ENCODE peak calls at places on chromosomes 3 and 15, in four cellular contexts. One of them, this sample, is unnamed.
A peak's percentile ranks its signal among the peaks of the same experiment; 100 is the strongest.

GRCh38 chr3:114092151-114093000 is 35.8 kb downstream of the QTRT2 start:
- DNase-seq in spleen: no peak
- DNase-seq in uterus: no peak
- DNase-seq in DND-41: no peak
- DNase-seq in this sample: no peak

GRCh38 chr15:25504307-25504706 is 65.5 kb upstream of the UBE3A start:
- DNase-seq in uterus: no peak
- DNase-seq in spleen: no peak
- DNase-seq in DND-41: no peak
- DNase-seq in this sample: no peak

GRCh38 chr3:156271995-156272719 is 151.8 kb downstream of the KCNAB1 start:
- DNase-seq in spleen: no peak
- DNase-seq in DND-41: no peak
- DNase-seq in uterus: no peak
- DNase-seq in this sample: no peak

GRCh38 chr3:49415931-49416601 is 3.8 kb downstream of the TCTA start:
- DNase-seq in DND-41: peak; percentile 90
- DNase-seq in uterus: no peak
- DNase-seq in spleen: peak; percentile 87
- DNase-seq in this sample: peak; percentile 67

GRCh38 chr3:46083956-46084355 is 56.7 kb upstream of the XCR1 start:
- DNase-seq in DND-41: no peak
- DNase-seq in spleen: no peak
- DNase-seq in uterus: no peak
- DNase-seq in this sample: no peak

GRCh38 chr15:63354771-63355650 is 26.6 kb downstream of the CA12 start:
- DNase-seq in DND-41: no peak
- DNase-seq in uterus: no peak
- DNase-seq in spleen: no peak
- DNase-seq in this sample: no peak

GRCh38 chr15:44207643-44208042 is 12.6 kb upstream of the FRMD5 start:
- DNase-seq in DND-41: no peak
- DNase-seq in spleen: no peak
- DNase-seq in uterus: no peak
- DNase-seq in this sample: no peak

GRCh38 chr3:157119369-157119951 is 40.5 kb downstream of the CCNL1 start:
- DNase-seq in spleen: no peak
- DNase-seq in DND-41: peak; percentile 37
- DNase-seq in uterus: no peak
- DNase-seq in this sample: no peak

GRCh38 chr3:128340198-128340903 is 126.3 kb downstream of the DNAJB8 start:
- DNase-seq in DND-41: no peak
- DNase-seq in spleen: peak; percentile 37
- DNase-seq in uterus: no peak
- DNase-seq in this sample: no peak

GRCh38 chr3:52005571-52005986 is 9.9 kb upstream of the RPL29 start:
- DNase-seq in spleen: no peak
- DNase-seq in uterus: peak; percentile 73
- DNase-seq in DND-41: peak; percentile 34
- DNase-seq in this sample: no peak

GRCh38 chr3:100210777-100211145 is 50.0 kb upstream of the TBC1D23 start:
- DNase-seq in DND-41: peak; percentile 10
- DNase-seq in uterus: no peak
- DNase-seq in spleen: no peak
- DNase-seq in this sample: peak; percentile 40

GRCh38 chr3:55330756-55331155 is 156.3 kb downstream of the WNT5A start:
- DNase-seq in spleen: no peak
- DNase-seq in DND-41: no peak
- DNase-seq in uterus: no peak
- DNase-seq in this sample: no peak

GRCh38 chr15:74381481-74381880 is 14.0 kb upstream of the CYP11A1 start:
- DNase-seq in spleen: peak; percentile 73
- DNase-seq in DND-41: no peak
- DNase-seq in uterus: no peak
- DNase-seq in this sample: no peak

GRCh38 chr3:14143826-14144225 is 19.0 kb downstream of the TMEM43 start:
- DNase-seq in uterus: peak; percentile 69
- DNase-seq in DND-41: no peak
- DNase-seq in spleen: no peak
- DNase-seq in this sample: no peak

GRCh38 chr3:146221276-146221675 is 29.6 kb downstream of the PLSCR4 start:
- DNase-seq in DND-41: no peak
- DNase-seq in spleen: no peak
- DNase-seq in uterus: no peak
- DNase-seq in this sample: no peak

GRCh38 chr15:60673918-60674558 is 195.1 kb upstream of the ICE2 start:
- DNase-seq in spleen: no peak
- DNase-seq in uterus: peak; percentile 79
- DNase-seq in DND-41: no peak
- DNase-seq in this sample: no peak

GRCh38 chr3:183695569-183696364 is 1.8 kb upstream of the YEATS2 start:
- DNase-seq in DND-41: no peak
- DNase-seq in uterus: no peak
- DNase-seq in spleen: no peak
- DNase-seq in this sample: no peak

GRCh38 chr3:32960404-32961160 is 9.1 kb downstream of the CCR4 start:
- DNase-seq in spleen: no peak
- DNase-seq in uterus: no peak
- DNase-seq in DND-41: no peak
- DNase-seq in this sample: peak; percentile 21

GRCh38 chr15:62742409-62743171 is 300.0 kb upstream of the TPM1 start:
- DNase-seq in DND-41: peak; percentile 36
- DNase-seq in uterus: peak; percentile 76
- DNase-seq in spleen: no peak
- DNase-seq in this sample: peak; percentile 7

GRCh38 chr15:65423977-65424679 is 1.4 kb upstream of the IGDCC4 start:
- DNase-seq in DND-41: no peak
- DNase-seq in spleen: no peak
- DNase-seq in uterus: no peak
- DNase-seq in this sample: no peak

GRCh38 chr3:168981396-168981795 is 682.1 kb downstream of the MECOM start:
- DNase-seq in spleen: no peak
- DNase-seq in uterus: no peak
- DNase-seq in DND-41: no peak
- DNase-seq in this sample: no peak

GRCh38 chr3:62529230-62529629 is 155.9 kb upstream of the FEZF2 start:
- DNase-seq in spleen: no peak
- DNase-seq in uterus: no peak
- DNase-seq in DND-41: peak; percentile 50
- DNase-seq in this sample: no peak

GRCh38 chr3:172274906-172275305 is 173.3 kb downstream of the GHSR start:
- DNase-seq in DND-41: no peak
- DNase-seq in spleen: no peak
- DNase-seq in uterus: no peak
- DNase-seq in this sample: no peak

GRCh38 chr15:97124790-97125189 is 794.3 kb downstream of the NR2F2 start:
- DNase-seq in DND-41: no peak
- DNase-seq in uterus: no peak
- DNase-seq in spleen: no peak
- DNase-seq in this sample: no peak

GRCh38 chr3:10023587-10024310 is 2.5 kb upstream of the FANCD2 start:
- DNase-seq in uterus: no peak
- DNase-seq in spleen: no peak
- DNase-seq in DND-41: no peak
- DNase-seq in this sample: no peak

GRCh38 chr3:34015204-34016142 is 217.0 kb downstream of the PDCD6IP start:
- DNase-seq in uterus: no peak
- DNase-seq in DND-41: peak; percentile 55
- DNase-seq in spleen: no peak
- DNase-seq in this sample: no peak

GRCh38 chr3:166123576-166123975 is 286.4 kb upstream of the BCHE start:
- DNase-seq in uterus: no peak
- DNase-seq in spleen: no peak
- DNase-seq in DND-41: no peak
- DNase-seq in this sample: no peak

GRCh38 chr3:157938154-157938774 is 168.0 kb downstream of the SHOX2 start:
- DNase-seq in DND-41: no peak
- DNase-seq in uterus: no peak
- DNase-seq in spleen: no peak
- DNase-seq in this sample: no peak

GRCh38 chr3:55718074-55718473 is 231.0 kb upstream of the WNT5A start:
- DNase-seq in spleen: no peak
- DNase-seq in DND-41: no peak
- DNase-seq in uterus: no peak
- DNase-seq in this sample: no peak

GRCh38 chr15:82768414-82769081 is 37.3 kb downstream of the FSD2 start:
- DNase-seq in spleen: no peak
- DNase-seq in DND-41: no peak
- DNase-seq in uterus: no peak
- DNase-seq in this sample: no peak

GRCh38 chr15:91165850-91166249 is 65.8 kb downstream of the SV2B start:
- DNase-seq in uterus: no peak
- DNase-seq in DND-41: no peak
- DNase-seq in spleen: no peak
- DNase-seq in this sample: no peak

GRCh38 chr3:30193625-30194044 is 412.8 kb upstream of the TGFBR2 start:
- DNase-seq in uterus: no peak
- DNase-seq in DND-41: no peak
- DNase-seq in spleen: no peak
- DNase-seq in this sample: no peak

GRCh38 chr3:197466586-197467399 is 89.0 kb downstream of the BDH1 start:
- DNase-seq in DND-41: no peak
- DNase-seq in spleen: peak; percentile 31
- DNase-seq in uterus: no peak
- DNase-seq in this sample: no peak

GRCh38 chr3:190371152-190371551 is 16.8 kb upstream of the CLDN16 start:
- DNase-seq in uterus: no peak
- DNase-seq in spleen: no peak
- DNase-seq in DND-41: no peak
- DNase-seq in this sample: no peak

GRCh38 chr3:64664397-64664796 is 23.4 kb downstream of the ADAMTS9 start:
- DNase-seq in uterus: no peak
- DNase-seq in DND-41: no peak
- DNase-seq in spleen: no peak
- DNase-seq in this sample: no peak

GRCh38 chr3:64668582-64669510 is 19.0 kb downstream of the ADAMTS9 start:
- DNase-seq in spleen: no peak
- DNase-seq in uterus: no peak
- DNase-seq in DND-41: no peak
- DNase-seq in this sample: no peak

GRCh38 chr3:64666171-64666581 is 21.6 kb downstream of the ADAMTS9 start:
- DNase-seq in uterus: no peak
- DNase-seq in DND-41: no peak
- DNase-seq in spleen: no peak
- DNase-seq in this sample: no peak

GRCh38 chr3:64667887-64668581 is 19.8 kb downstream of the ADAMTS9 start:
- DNase-seq in spleen: no peak
- DNase-seq in DND-41: no peak
- DNase-seq in uterus: no peak
- DNase-seq in this sample: no peak

DNA sequence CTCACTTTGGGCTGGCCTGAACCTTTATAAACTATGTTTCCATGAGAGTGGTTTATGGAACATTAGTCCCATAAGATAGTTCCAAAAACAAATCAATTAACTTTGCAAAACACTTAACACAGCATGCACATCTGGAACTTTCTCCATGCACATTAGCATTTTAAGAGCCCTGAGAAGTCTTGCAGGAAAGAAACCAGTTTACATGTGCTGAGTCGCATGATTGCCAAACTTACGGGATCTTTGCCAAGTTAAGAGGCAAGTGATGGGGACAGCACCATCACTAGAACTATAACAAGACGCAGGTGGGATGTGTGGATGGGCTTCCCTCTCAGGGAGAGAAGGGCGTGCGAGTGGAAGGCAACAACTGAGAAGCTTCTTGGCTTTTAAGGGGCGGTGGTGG is 20.7 kb downstream of the ADAMTS9 start:
- DNase-seq in spleen: no peak
- DNase-seq in DND-41: no peak
- DNase-seq in uterus: no peak
- DNase-seq in this sample: no peak
- H3K9me3 ChIP-seq in spleen: peaks cover 10% of the 10 kb centered on the region
- H3K9me3 ChIP-seq in DND-41: peaks cover 3% of the 10 kb centered on the region
- H3K9me3 ChIP-seq in uterus: no peaks in the 10 kb centered on the region
- H3K9me3 ChIP-seq in this sample: peaks cover under 1% of the 10 kb centered on the region

DNA sequence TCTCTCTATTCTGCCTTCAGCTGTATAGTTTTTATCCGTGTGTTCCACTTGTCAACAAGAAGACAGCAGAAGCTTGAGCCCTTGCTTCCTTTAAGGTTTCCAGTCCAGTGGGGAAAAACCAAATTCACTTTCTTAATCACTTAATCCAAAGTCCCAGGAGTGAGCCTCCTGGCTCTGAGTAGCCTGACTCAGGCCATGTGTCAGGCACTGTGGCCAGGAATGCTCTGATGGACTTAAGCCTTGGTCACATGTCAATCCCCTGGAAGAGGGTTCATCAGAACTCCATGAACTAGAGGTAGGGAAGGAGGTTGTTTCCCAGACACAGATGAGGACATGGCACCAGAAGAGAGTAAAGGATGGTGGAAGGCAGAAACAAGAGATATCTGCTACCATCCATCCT is 8.8 kb downstream of the VIPR1 start:
- DNase-seq in uterus: no peak
- DNase-seq in DND-41: no peak
- DNase-seq in spleen: no peak
- DNase-seq in this sample: no peak
- H3K4me1 ChIP-seq in uterus: no peaks in the 10 kb centered on the region
- H3K4me1 ChIP-seq in DND-41: no peaks in the 10 kb centered on the region
- H3K4me1 ChIP-seq in spleen: no peaks in the 10 kb centered on the region
- H3K4me1 ChIP-seq in this sample: peaks cover 12% of the 10 kb centered on the region

GRCh38 chr3:138682674-138683073 is 74.1 kb downstream of the FAIM start:
- DNase-seq in DND-41: no peak
- DNase-seq in uterus: no peak
- DNase-seq in spleen: no peak
- DNase-seq in this sample: no peak
- H3K36me3 ChIP-seq in DND-41: peaks cover 22% of the 10 kb centered on the region
- H3K36me3 ChIP-seq in uterus: no peaks in the 10 kb centered on the region
- H3K36me3 ChIP-seq in spleen: peaks cover 14% of the 10 kb centered on the region
- H3K36me3 ChIP-seq in this sample: peaks cover 30% of the 10 kb centered on the region

GRCh38 chr15:69343133-69343532 is 44.4 kb downstream of the PAQR5 start:
- DNase-seq in uterus: no peak
- DNase-seq in DND-41: no peak
- DNase-seq in spleen: no peak
- DNase-seq in this sample: no peak

GRCh38 chr15:69341356-69341755 is 42.6 kb downstream of the PAQR5 start:
- DNase-seq in uterus: no peak
- DNase-seq in spleen: no peak
- DNase-seq in DND-41: no peak
- DNase-seq in this sample: no peak

GRCh38 chr15:69346112-69346511 is 47.4 kb downstream of the PAQR5 start:
- DNase-seq in uterus: no peak
- DNase-seq in spleen: no peak
- DNase-seq in DND-41: no peak
- DNase-seq in this sample: no peak

GRCh38 chr15:69342460-69343076 is 43.9 kb downstream of the PAQR5 start:
- DNase-seq in spleen: no peak
- DNase-seq in DND-41: no peak
- DNase-seq in uterus: no peak
- DNase-seq in this sample: no peak

DNA sequence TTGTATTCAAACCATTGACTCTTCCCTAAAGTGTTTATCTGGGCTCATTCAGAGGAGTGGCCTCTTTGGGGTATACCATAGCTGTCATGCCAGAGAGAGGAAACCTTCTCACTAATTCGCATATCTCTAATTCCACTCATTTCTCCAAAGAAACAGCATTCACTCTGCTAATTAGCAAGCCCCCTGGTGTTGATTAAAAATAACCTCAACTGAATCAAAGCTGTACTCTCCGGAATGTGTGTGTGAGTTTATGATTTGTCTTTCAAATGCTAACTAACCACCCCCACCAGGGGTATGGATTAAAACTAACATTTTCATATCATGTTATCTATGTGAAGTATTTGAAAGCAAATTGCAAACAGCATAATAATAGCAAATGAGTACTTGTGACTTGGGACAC is 45.5 kb downstream of the PAQR5 start:
- DNase-seq in DND-41: no peak
- DNase-seq in uterus: no peak
- DNase-seq in spleen: no peak
- DNase-seq in this sample: no peak
- H3K9me3 ChIP-seq in DND-41: no peaks in the 10 kb centered on the region
- H3K9me3 ChIP-seq in uterus: no peaks in the 10 kb centered on the region
- H3K9me3 ChIP-seq in spleen: no peaks in the 10 kb centered on the region
- H3K9me3 ChIP-seq in this sample: no peaks in the 10 kb centered on the region

This sample was measured in CD4-positive, CD25-positive, alpha-beta regulatory T cell.